ENCODE peak calls at places on chromosomes 16 and 17, in ten cellular contexts. S is brain microvascular endothelial cell, A is body of pancreas, N is WERI-Rb-1, C is natural killer cell, T is activated B cell treated with CpG ODN at 0.5 μM for 24 hours, R is endothelial cell, F is heart right ventricle, P is neural progenitor cell, Z is uterus. V is an unnamed sample.

GRCh38 chr17:43171761-43172487 is 910 bp downstream of the NBR1 start:
- DNase-seq in T (peak; percentile 18), F (peak; percentile 67), A (peak; percentile 47), S (peak; percentile 77), C (no peak), R (peak; percentile 20), Z (peak; percentile 58), N (peak; percentile 56), P (peak; percentile 8), V (peak; percentile 78)

GRCh38 chr17:38605852-38606645 is at the start of gene SRCIN1:
- DNase-seq in F (no peak), T (peak; percentile 46), N (peak; percentile 84), Z (peak; percentile 34), A (peak; percentile 81), S (no peak), C (peak; percentile 51), P (peak; percentile 86), R (peak; percentile 58), V (no peak)

GRCh38 chr17:48625502-48626201 is 506 bp downstream of the HOXB9 start:
- DNase-seq in N (peak; percentile 26), C (peak; percentile 39), F (no peak), A (peak; percentile 39), S (no peak), T (peak; percentile 50), R (no peak), Z (peak; percentile 52), P (peak; percentile 63), V (no peak)

GRCh38 chr16:16882766-16883165 is 503.8 kb downstream of the NPIPA7 start:
- DNase-seq in C (no peak), P (no peak), S (no peak), A (no peak), T (no peak), F (no peak), N (no peak), R (no peak), Z (no peak), V (no peak)

GRCh38 chr17:79670537-79671386 is 59.9 kb upstream of the RBFOX3 start:
- DNase-seq in P (no peak), Z (peak; percentile 51), A (no peak), N (no peak), C (no peak), S (no peak), F (no peak), T (no peak), R (no peak), V (no peak)

GRCh38 chr16:56815721-56816120 is 49.3 kb upstream of the SLC12A3 start:
- DNase-seq in S (no peak), T (no peak), P (no peak), N (no peak), F (no peak), R (no peak), Z (no peak), A (peak; percentile 26), C (no peak), V (no peak)

GRCh38 chr16:51287231-51287630 is 136.2 kb upstream of the SALL1 start:
- DNase-seq in T (no peak), F (no peak), R (no peak), A (no peak), C (no peak), S (no peak), P (no peak), Z (no peak), N (no peak), V (no peak)

GRCh38 chr16:22372882-22373661 is 1.3 kb downstream of the CDR2 start:
- DNase-seq in F (no peak), C (no peak), Z (no peak), A (no peak), N (no peak), P (peak; percentile 25), T (no peak), R (no peak), S (no peak), V (no peak)

DNA sequence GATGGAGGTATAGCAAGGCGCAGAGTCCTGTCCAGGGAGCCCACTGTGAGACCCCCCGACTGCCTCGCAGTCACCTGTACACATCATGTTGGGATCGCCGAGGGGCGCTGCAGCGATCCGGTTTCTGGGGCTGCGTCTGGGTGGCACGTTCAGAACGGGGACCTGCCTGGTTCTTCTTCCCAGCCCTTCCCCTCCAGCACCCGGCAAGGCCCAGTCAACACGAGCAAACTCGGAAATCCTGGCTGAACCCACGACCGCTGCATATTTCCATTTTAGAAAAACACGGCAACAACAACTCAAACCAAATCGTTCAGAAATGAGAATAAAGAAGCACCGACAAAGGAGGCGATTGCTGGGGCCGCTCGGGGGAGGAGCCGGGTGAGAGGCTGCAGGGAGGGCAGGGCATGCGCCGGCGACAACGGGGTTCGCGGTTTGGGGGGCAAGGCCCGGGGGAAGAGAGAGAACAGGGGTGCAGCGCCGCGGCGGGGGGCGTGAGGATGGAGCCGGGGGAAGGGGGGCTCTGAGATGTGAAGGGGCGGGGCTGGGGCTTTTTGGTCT is 597 bp downstream of the HSDL1 start:
- DNase-seq in T (peak; percentile 35), R (peak; percentile 33), Z (no peak), N (peak; percentile 14), P (peak; percentile 62), A (peak; percentile 31), C (peak; percentile 24), S (no peak), F (peak; percentile 19), V (no peak)
- TF ChIP-seq CTCF in T (no peak), R (no peak), Z (no peak), N (peak; percentile 16), P (no peak), A (no peak), C (no peak), S (peak; percentile 40), F (no peak), V (peak; percentile 12)

GRCh38 chr17:21218101-21218500 is 4.1 kb upstream of the TMEM11 start:
- DNase-seq in Z (no peak), C (no peak), F (no peak), N (peak; percentile 27), R (no peak), S (peak; percentile 15), P (peak; percentile 24), A (no peak), T (no peak), V (no peak)
- TF ChIP-seq CTCF in Z (no peak), C (no peak), F (no peak), N (peak; percentile 2), R (no peak), S (peak; percentile 16), P (no peak), A (no peak), T (no peak), V (no peak)

GRCh38 chr17:6574689-6575595 is 18.6 kb upstream of the PITPNM3 start:
- DNase-seq in Z (no peak), R (no peak), F (peak; percentile 49), C (no peak), P (peak; percentile 25), S (peak; percentile 69), A (no peak), T (no peak), N (peak; percentile 52), V (no peak)
- TF ChIP-seq CTCF in Z (no peak), R (no peak), F (peak; percentile 31), C (no peak), P (no peak), S (no peak), A (no peak), T (no peak), N (peak; percentile 47), V (peak; percentile 4)

DNA sequence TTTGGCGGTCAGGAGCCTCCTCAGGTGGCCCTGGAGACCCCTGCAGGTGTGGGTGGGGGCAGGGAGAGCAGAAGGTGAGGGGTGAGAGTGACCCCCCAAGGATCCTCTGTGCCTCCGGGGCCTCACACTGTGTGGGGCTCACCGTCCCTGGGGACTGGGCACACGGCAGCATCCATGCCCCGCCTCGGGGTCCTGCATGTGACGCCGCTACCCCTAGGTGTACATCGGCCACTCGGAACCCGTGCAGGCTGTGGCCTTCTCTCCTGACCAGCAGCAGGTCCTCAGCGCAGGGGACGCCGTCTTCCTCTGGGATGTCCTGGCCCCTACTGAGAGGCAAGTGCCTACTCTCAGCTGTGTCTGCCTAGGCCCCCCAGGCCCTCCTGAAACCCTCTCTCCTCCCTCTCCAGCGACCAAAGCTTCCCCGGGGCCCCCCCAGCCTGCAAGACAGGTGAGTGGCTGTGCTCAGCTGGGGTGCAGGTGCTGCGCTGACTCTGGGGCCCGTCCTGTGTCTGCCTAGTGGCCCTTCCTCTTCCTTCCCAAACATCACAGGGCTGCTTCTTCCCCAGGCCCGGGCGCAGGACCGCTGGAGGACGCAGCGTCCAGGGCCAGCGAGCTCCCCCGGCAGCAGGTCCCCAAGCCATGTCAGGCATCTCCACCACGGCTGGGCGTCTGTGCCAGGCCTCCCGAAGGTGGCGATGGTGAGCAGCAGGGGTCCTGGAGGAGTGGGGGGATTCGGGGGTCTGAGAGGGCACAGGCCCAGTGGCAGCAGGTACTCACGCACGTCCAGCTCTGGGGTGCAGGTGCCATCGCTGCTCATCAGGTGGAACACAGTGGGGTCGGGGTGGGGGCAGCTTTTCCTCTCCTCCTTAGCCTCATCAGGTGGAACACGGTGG is 9.0 kb upstream of the RHOT2 start:
- DNase-seq in C (no peak), Z (no peak), T (no peak), F (no peak), P (no peak), S (no peak), R (no peak), N (no peak), A (no peak), V (no peak)
- TF ChIP-seq CTCF in C (no peak), Z (no peak), T (no peak), F (no peak), P (no peak), S (peak; percentile 37), R (no peak), N (peak; percentile 23), A (no peak), V (no peak)

DNA sequence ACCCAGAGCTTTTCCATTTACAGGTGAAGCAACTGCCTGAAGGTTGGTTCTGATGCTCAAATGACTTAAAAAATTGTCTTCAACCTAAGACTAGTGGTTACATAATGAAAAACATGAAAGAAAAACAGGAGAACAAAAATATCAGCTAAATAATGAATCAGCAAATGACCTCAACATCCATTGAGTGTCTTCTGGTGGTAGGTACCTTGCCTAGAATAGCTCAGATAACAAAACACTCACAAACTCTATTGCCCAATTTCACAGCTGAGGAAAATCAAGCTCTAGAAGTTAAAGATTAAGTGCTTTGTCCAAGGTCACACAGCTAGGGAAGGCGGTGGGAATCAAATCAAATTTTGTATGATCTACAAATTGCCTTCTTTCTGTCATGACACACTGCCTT is 304.6 kb upstream of the CDH11 start:
- DNase-seq in T (no peak), C (no peak), F (no peak), R (no peak), S (no peak), P (no peak), A (no peak), Z (no peak), N (no peak), V (no peak)
- TF ChIP-seq CTCF in T (no peak), C (no peak), F (no peak), R (no peak), S (no peak), P (no peak), A (no peak), Z (no peak), N (no peak), V (no peak)

GRCh38 chr16:64051826-64052225 is 1070.0 kb downstream of the CDH11 start:
- DNase-seq in T (no peak), S (peak; percentile 5), C (no peak), N (no peak), Z (no peak), P (peak; percentile 42), R (peak; percentile 10), F (no peak), A (no peak), V (no peak)
- TF ChIP-seq CTCF in T (no peak), S (peak; percentile 41), C (no peak), N (peak; percentile 9), Z (no peak), P (peak; percentile 71), R (no peak), F (peak; percentile 30), A (peak; percentile 29), V (peak; percentile 13)

GRCh38 chr17:82107341-82107860 is 9.4 kb upstream of the FASN start:
- DNase-seq in C (no peak), A (peak; percentile 34), P (no peak), T (no peak), F (no peak), S (no peak), R (no peak), Z (peak; percentile 16), N (peak; percentile 61), V (no peak)
- TF ChIP-seq CTCF in C (no peak), A (no peak), P (peak; percentile 33), T (no peak), F (peak; percentile 9), S (peak; percentile 51), R (no peak), Z (no peak), N (peak; percentile 68), V (peak; percentile 11)

V was measured in AG09319.